ENCODE peak calls at places on chromosomes 13 and 19, in seven cellular contexts. V, L, T, J, S, B and R are unnamed samples.

GRCh38 chr13:97211986-97212385 is 10.1 kb upstream of the MBNL2 start:
- DNase-seq in V (no peak), L (no peak), T (no peak), J (no peak), S (no peak), B (no peak), R (no peak)

GRCh38 chr13:96749825-96750224 is 244.5 kb downstream of the OXGR1 start:
- DNase-seq in V (no peak), L (no peak), T (no peak), J (no peak), S (no peak), B (no peak), R (no peak)

GRCh38 chr19:7916137-7916907 is 1.7 kb downstream of the TGFBR3L start:
- DNase-seq in V (no peak), L (no peak), T (peak), J (peak), S (peak), B (no peak), R (no peak)

GRCh38 chr13:109402976-109403375 is 383.4 kb downstream of the IRS2 start:
- DNase-seq in V (peak), L (no peak), T (no peak), J (peak), S (no peak), B (no peak), R (no peak)

GRCh38 chr19:19606021-19606420 is 12.5 kb downstream of the PBX4 start:
- DNase-seq in V (no peak), L (no peak), T (no peak), J (no peak), S (no peak), B (no peak), R (peak)

GRCh38 chr19:56132316-56132822 is 8.7 kb upstream of the ZNF444 start:
- DNase-seq in V (peak), L (peak), T (no peak), J (no peak), S (no peak), B (no peak), R (no peak)

GRCh38 chr19:51136891-51137551 is 5.1 kb upstream of the SIGLEC7 start:
- DNase-seq in V (no peak), L (no peak), T (no peak), J (no peak), S (no peak), B (no peak), R (no peak)

GRCh38 chr13:23531446-23531845 is 38.8 kb upstream of the TNFRSF19 start:
- DNase-seq in V (no peak), L (no peak), T (no peak), J (no peak), S (no peak), B (no peak), R (no peak)

GRCh38 chr19:42420055-42420544 is 7.1 kb downstream of the LIPE start:
- DNase-seq in V (peak), L (no peak), T (peak), J (no peak), S (peak), B (peak), R (peak)

GRCh38 chr13:66305960-66306617 is 924.0 kb downstream of the PCDH9 start:
- DNase-seq in V (no peak), L (no peak), T (no peak), J (no peak), S (no peak), B (no peak), R (no peak)

GRCh38 chr19:54190503-54190941 is 586 bp upstream of the TSEN34 start:
- DNase-seq in V (peak), L (peak), T (peak), J (peak), S (peak), B (peak), R (peak)

GRCh38 chr13:48318714-48319457 is 15.3 kb downstream of the RB1 start:
- DNase-seq in V (peak), L (no peak), T (no peak), J (no peak), S (no peak), B (peak), R (no peak)

GRCh38 chr13:31225998-31226675 is 26.4 kb downstream of the B3GLCT start:
- DNase-seq in V (no peak), L (no peak), T (no peak), J (no peak), S (no peak), B (no peak), R (no peak)

GRCh38 chr19:1427221-1427620 is 11.0 kb upstream of the RPS15 start:
- DNase-seq in V (no peak), L (no peak), T (no peak), J (no peak), S (no peak), B (no peak), R (no peak)

GRCh38 chr19:40139533-40140287 is 49.0 kb upstream of the ZNF780A start:
- DNase-seq in V (peak), L (peak), T (peak), J (no peak), S (peak), B (no peak), R (no peak)

GRCh38 chr13:26540319-26540718 is 17.2 kb upstream of the WASF3 start:
- DNase-seq in V (no peak), L (no peak), T (no peak), J (no peak), S (no peak), B (peak), R (no peak)

GRCh38 chr19:40596608-40597328 is 4.4 kb upstream of the LTBP4 start:
- DNase-seq in V (no peak), L (peak), T (peak), J (peak), S (peak), B (peak), R (no peak)

GRCh38 chr19:9848060-9848459 is 12.9 kb downstream of the PIN1 start:
- DNase-seq in V (no peak), L (no peak), T (no peak), J (no peak), S (no peak), B (no peak), R (no peak)